ENCODE peak calls at places on chromosomes 3 and 15, in five cellular contexts. W, Y, P, L and F are unnamed samples.

GRCh38 chr15:26521142-26521541 is 251.7 kb downstream of the GABRB3 start:
- DNase-seq in P (no peak), Y (no peak), L (no peak), W (no peak), F (no peak)

GRCh38 chr3:24318668-24319287 is 175.9 kb downstream of the THRB start:
- DNase-seq in Y (no peak), P (no peak), L (no peak), W (no peak), F (no peak)

GRCh38 chr3:46361408-46362283 is 7.7 kb downstream of the CCR2 start:
- DNase-seq in L (no peak), W (peak), P (no peak), Y (no peak), F (no peak)

GRCh38 chr3:173411288-173412064 is 13.9 kb downstream of the NLGN1 start:
- DNase-seq in P (no peak), W (no peak), Y (no peak), L (peak), F (peak)

GRCh38 chr3:15460891-15461524 is 33.6 kb downstream of the EAF1 start:
- DNase-seq in P (no peak), L (no peak), W (no peak), Y (no peak), F (no peak)

GRCh38 chr3:2771193-2771592 is 339.0 kb downstream of the IL5RA start:
- DNase-seq in Y (no peak), P (no peak), L (no peak), W (no peak), F (no peak)

GRCh38 chr3:4710191-4710590 is 217.0 kb downstream of the ITPR1 start:
- DNase-seq in W (no peak), L (no peak), Y (no peak), P (no peak), F (no peak)

GRCh38 chr3:36312351-36312750 is 68.0 kb upstream of the STAC start:
- DNase-seq in Y (no peak), P (no peak), L (no peak), W (no peak), F (no peak)

GRCh38 chr3:32709346-32709745 is 24.4 kb downstream of the CNOT10 start:
- DNase-seq in L (no peak), Y (no peak), P (no peak), W (no peak), F (no peak)

GRCh38 chr3:150114873-150115570 is 144.3 kb upstream of the PFN2 start:
- DNase-seq in L (no peak), P (no peak), W (no peak), Y (no peak), F (no peak)

GRCh38 chr3:158652463-158652862 is 8.1 kb downstream of the GFM1 start:
- DNase-seq in P (no peak), L (no peak), W (no peak), Y (no peak), F (no peak)

GRCh38 chr3:45612138-45612537 is 17.6 kb downstream of the LIMD1 start:
- DNase-seq in Y (no peak), W (no peak), L (no peak), P (no peak), F (no peak)

GRCh38 chr3:51974277-51974962 is 444 bp upstream of the ABHD14A start:
- DNase-seq in P (no peak), Y (no peak), W (no peak), L (no peak), F (no peak)

GRCh38 chr3:126441256-126441880 is 34.3 kb downstream of the ZXDC start:
- DNase-seq in P (no peak), L (no peak), Y (no peak), W (no peak), F (no peak)

GRCh38 chr15:39919740-39920509 is at the start of gene GPR176:
- DNase-seq in L (no peak), P (no peak), Y (no peak), W (peak), F (peak)

GRCh38 chr15:100966997-100967396 is 47.8 kb downstream of the LRRK1 start:
- DNase-seq in W (no peak), P (no peak), L (no peak), Y (no peak), F (no peak)

GRCh38 chr3:152595975-152596832 is 238.7 kb upstream of the P2RY1 start:
- DNase-seq in W (peak), P (no peak), Y (no peak), L (no peak), F (no peak)

GRCh38 chr15:80514071-80514780 is 110.0 kb downstream of the ARNT2 start:
- DNase-seq in W (no peak), L (no peak), P (no peak), Y (no peak), F (no peak)

GRCh38 chr15:52217186-52217585 is 26.0 kb upstream of the GNB5 start:
- DNase-seq in W (peak), Y (no peak), L (no peak), P (peak), F (no peak)

GRCh38 chr15:100891316-100892012 is 11.8 kb downstream of the ALDH1A3 start:
- DNase-seq in L (peak), W (no peak), Y (no peak), P (no peak), F (peak)

GRCh38 chr3:24454862-24455261 is 39.8 kb downstream of the THRB start:
- DNase-seq in P (no peak), W (no peak), Y (no peak), L (no peak), F (no peak)

GRCh38 chr15:32966512-32966911 is 228.0 kb downstream of the FMN1 start:
- DNase-seq in Y (no peak), P (no peak), W (no peak), L (no peak), F (no peak)

GRCh38 chr15:52527898-52528464 is 699 bp downstream of the MYO5A start:
- DNase-seq in L (no peak), W (no peak), Y (no peak), P (no peak), F (no peak)

GRCh38 chr3:58222161-58222724 is 11.5 kb upstream of the DNASE1L3 start:
- DNase-seq in W (peak), P (no peak), Y (no peak), L (no peak), F (no peak)

GRCh38 chr3:99862208-99862607 is 44.5 kb downstream of the CMSS1 start:
- DNase-seq in L (no peak), Y (no peak), P (no peak), W (no peak), F (no peak)

GRCh38 chr3:71893120-71893519 is 108.2 kb upstream of the PROK2 start:
- DNase-seq in P (no peak), Y (no peak), W (no peak), L (peak), F (no peak)

GRCh38 chr15:58056015-58056414 is 9.5 kb downstream of the ALDH1A2 start:
- DNase-seq in P (no peak), Y (no peak), L (no peak), W (no peak), F (no peak)
- TF ChIP-seq CTCF in P (peak), Y (no peak), L (no peak), W (no peak), F (peak)

DNA sequence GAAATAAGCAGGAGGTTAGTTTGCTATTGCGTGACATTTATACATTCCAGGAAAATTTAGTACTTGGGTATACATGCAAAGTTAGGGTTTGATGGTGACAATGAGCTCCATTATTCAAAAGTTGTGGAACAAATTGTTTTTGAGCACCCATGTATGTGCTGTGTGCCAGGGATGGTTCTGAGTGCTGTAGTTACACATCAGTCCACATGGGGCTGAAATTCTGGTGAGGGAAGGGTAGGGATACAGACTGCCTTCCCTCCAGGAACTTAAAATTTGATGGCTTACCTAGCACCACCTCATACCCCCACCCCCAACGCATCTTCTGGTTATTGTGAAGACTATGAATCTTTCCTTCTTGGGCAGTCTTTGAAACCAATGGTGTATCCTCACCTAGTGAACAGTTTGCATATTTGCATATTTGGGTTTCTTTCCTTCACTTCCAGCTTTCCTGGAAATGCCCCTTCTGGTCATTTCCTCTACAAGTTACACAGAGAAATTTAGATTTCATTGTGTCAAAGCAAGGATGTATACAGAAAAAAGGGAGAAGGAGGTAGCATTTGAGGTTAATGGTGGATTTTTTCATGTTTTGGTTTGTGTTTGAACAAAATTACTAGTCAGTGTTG is 222.0 kb upstream of the IL12A start:
- DNase-seq in W (peak), P (no peak), L (no peak), Y (no peak), F (no peak)
- TF ChIP-seq CTCF in W (peak), P (peak), L (peak), Y (peak), F (peak)

GRCh38 chr15:70321106-70321809 is 223.5 kb upstream of the TLE3 start:
- DNase-seq in Y (no peak), L (no peak), W (no peak), P (no peak), F (no peak)

GRCh38 chr15:70320077-70320830 is 222.5 kb upstream of the TLE3 start:
- DNase-seq in W (no peak), Y (no peak), P (no peak), L (no peak), F (no peak)

GRCh38 chr15:70322051-70322668 is 224.4 kb upstream of the TLE3 start:
- DNase-seq in P (no peak), Y (no peak), W (no peak), L (no peak), F (no peak)

GRCh38 chr15:70324001-70324974 is 226.6 kb upstream of the TLE3 start:
- DNase-seq in W (peak), Y (no peak), P (no peak), L (no peak), F (no peak)

DNA sequence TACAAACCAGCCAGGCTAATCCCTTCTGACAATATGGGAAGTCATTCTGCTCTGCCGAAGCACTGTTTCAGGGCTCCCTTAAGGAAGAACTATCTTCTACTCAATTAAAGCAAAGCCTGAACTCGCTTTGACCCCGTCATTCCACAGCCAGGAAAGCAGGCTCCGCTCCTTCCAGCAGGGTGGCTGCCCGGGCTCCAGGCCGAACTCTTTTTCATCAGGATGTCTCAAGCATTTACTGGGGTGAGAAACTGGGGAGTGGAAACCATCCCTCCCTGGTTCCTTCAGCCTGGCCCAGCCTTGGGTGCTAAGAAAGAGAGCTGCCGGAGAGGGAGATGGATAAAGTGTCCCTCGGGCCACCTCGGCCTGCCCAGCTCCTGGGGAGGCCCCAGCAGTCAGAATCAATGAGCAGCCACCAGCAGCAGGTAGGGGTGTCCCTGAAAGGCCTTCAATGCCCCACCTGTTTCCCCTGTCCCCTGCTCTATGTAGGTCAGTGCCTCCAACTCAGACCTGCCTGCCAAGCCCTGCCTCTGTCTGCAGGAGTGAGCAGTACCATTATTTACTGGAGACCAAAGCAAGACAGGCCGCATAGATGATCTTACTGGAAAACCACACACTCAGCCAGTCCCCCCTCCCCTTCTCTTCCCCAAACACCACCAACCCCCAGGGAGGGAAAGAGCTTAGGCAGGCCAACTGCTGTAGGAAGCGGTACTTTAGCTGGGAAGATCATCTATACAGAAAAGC is 225.6 kb upstream of the TLE3 start:
- DNase-seq in P (no peak), W (no peak), L (no peak), Y (peak), F (no peak)
- TF ChIP-seq CTCF in P (no peak), W (no peak), L (no peak), Y (no peak), F (no peak)

GRCh38 chr3:157592769-157593168 is 89.6 kb upstream of the VEPH1 start:
- DNase-seq in P (no peak), L (no peak), W (no peak), Y (no peak), F (no peak)

GRCh38 chr3:157589168-157589567 is 86.0 kb upstream of the VEPH1 start:
- DNase-seq in P (no peak), L (no peak), Y (no peak), W (no peak), F (no peak)

GRCh38 chr3:157590273-157590672 is 87.1 kb upstream of the VEPH1 start:
- DNase-seq in W (no peak), P (no peak), L (no peak), Y (no peak), F (no peak)

GRCh38 chr3:157595259-157595658 is 92.0 kb upstream of the VEPH1 start:
- DNase-seq in P (no peak), L (no peak), Y (no peak), W (no peak), F (no peak)

GRCh38 chr3:157594413-157594812 is 91.2 kb upstream of the VEPH1 start:
- DNase-seq in P (no peak), W (no peak), Y (no peak), L (no peak), F (no peak)
- TF ChIP-seq CTCF in P (peak), W (peak), Y (no peak), L (no peak), F (no peak)

GRCh38 chr15:29765898-29766537 is 56.2 kb downstream of the TJP1 start:
- DNase-seq in W (no peak), L (no peak), Y (no peak), P (no peak), F (no peak)

GRCh38 chr15:29770796-29771195 is 51.5 kb downstream of the TJP1 start:
- DNase-seq in Y (no peak), L (no peak), P (no peak), W (no peak), F (no peak)

GRCh38 chr15:29759596-29759995 is 62.7 kb downstream of the TJP1 start:
- DNase-seq in P (no peak), W (no peak), Y (no peak), L (no peak), F (no peak)

GRCh38 chr15:29765234-29765841 is 56.9 kb downstream of the TJP1 start:
- DNase-seq in L (no peak), P (no peak), W (no peak), Y (no peak), F (no peak)
- TF ChIP-seq CTCF in L (no peak), P (no peak), W (no peak), Y (no peak), F (no peak)

DNA sequence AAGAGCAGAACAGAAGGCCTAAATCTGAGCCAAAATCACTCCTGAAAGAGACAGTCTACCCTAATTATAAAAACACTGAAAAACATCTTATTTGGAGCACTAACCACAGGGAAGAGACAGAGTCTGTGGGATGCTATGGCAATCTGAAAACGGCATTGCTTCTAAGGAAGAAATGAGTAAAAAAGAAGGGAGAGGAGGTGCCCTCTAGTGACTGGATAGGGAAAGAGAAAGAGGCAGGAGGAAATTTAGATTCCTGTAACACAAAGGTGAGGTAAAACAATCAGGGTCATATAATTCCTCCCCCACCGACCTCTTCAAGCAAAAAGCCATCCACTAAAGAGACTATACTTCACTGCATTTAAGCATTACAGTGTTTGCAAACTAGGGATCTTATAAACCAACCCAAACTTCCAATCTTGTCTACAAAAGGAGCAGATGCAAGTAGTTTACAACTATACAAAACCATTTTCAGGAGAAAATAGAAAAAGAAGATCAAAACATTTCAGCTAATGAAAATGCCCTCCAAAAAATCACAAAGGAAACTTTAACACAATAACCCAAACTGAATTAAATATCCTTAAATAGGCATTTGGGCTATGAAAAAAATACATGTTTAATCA is 32.6 kb downstream of the HACD2 start:
- DNase-seq in Y (no peak), P (no peak), L (no peak), W (peak), F (no peak)
- TF ChIP-seq CTCF in Y (peak), P (peak), L (peak), W (peak), F (peak)

GRCh38 chr3:48415251-48415953 is 14.5 kb downstream of the PLXNB1 start:
- DNase-seq in L (no peak), Y (no peak), P (no peak), W (no peak), F (no peak)
- TF ChIP-seq CTCF in L (no peak), Y (no peak), P (peak), W (peak), F (peak)